ENCODE peak calls at places on chromosomes 1 and 21, in eight cellular contexts. W is endodermal cell, A is lung, N is tibial artery, M is prostate gland, B is AG10803, R is A549, L is tibial nerve. Y is an unnamed sample.

GRCh38 chr1:92887465-92887864 is 55.6 kb downstream of the RPL5 start:
- DNase-seq in W (no peak), A (no peak), N (no peak), M (no peak), B (no peak), R (no peak), L (no peak), Y (no peak)

GRCh38 chr1:8902765-8903164 is 24.3 kb upstream of the ENO1 start:
- DNase-seq in W (no peak), A (no peak), N (no peak), M (no peak), B (peak), R (no peak), L (no peak), Y (peak)

GRCh38 chr1:5708266-5708978 is 283.8 kb downstream of the NPHP4 start:
- DNase-seq in W (peak), A (no peak), N (no peak), M (no peak), B (no peak), R (no peak), L (no peak), Y (no peak)

GRCh38 chr21:36763305-36763704 is 64.4 kb downstream of the SIM2 start:
- DNase-seq in W (no peak), A (no peak), N (no peak), M (no peak), B (no peak), R (no peak), L (no peak), Y (no peak)

GRCh38 chr1:30645807-30646206 is 77.6 kb downstream of the MATN1 start:
- DNase-seq in W (peak), A (no peak), N (no peak), M (no peak), B (peak), R (peak), L (no peak), Y (no peak)

GRCh38 chr1:8682573-8682972 is 134.9 kb downstream of the RERE start:
- DNase-seq in W (no peak), A (no peak), N (no peak), M (no peak), B (no peak), R (no peak), L (no peak), Y (no peak)

GRCh38 chr1:81510701-81511100 is 290.0 kb upstream of the ADGRL2 start:
- DNase-seq in W (no peak), A (no peak), N (no peak), M (no peak), B (no peak), R (no peak), L (no peak), Y (no peak)

GRCh38 chr1:47941609-47942237 is 55.5 kb downstream of the TRABD2B start:
- DNase-seq in W (no peak), A (no peak), N (no peak), M (no peak), B (peak), R (peak), L (no peak), Y (no peak)

GRCh38 chr1:206809504-206810084 is 37.3 kb upstream of the IL10 start:
- DNase-seq in W (peak), A (no peak), N (no peak), M (peak), B (peak), R (peak), L (no peak), Y (peak)

GRCh38 chr1:111126354-111126753 is 13.5 kb downstream of the DRAM2 start:
- DNase-seq in W (no peak), A (no peak), N (no peak), M (no peak), B (no peak), R (no peak), L (no peak), Y (no peak)
- H3K4me3 ChIP-seq in W (no peak), A (no peak), N (no peak), M (no peak), B (no peak), R (no peak), L (no peak), Y (no peak)

GRCh38 chr1:78331799-78332198 is 159.0 kb upstream of the PTGFR start:
- DNase-seq in W (no peak), A (no peak), N (no peak), M (no peak), B (no peak), R (no peak), L (no peak), Y (no peak)

GRCh38 chr1:78329475-78329874 is 161.3 kb upstream of the PTGFR start:
- DNase-seq in W (no peak), A (no peak), N (no peak), M (no peak), B (no peak), R (no peak), L (no peak), Y (no peak)

GRCh38 chr1:78334114-78334513 is 156.7 kb upstream of the PTGFR start:
- DNase-seq in W (no peak), A (no peak), N (no peak), M (no peak), B (no peak), R (no peak), L (no peak), Y (no peak)

GRCh38 chr1:78334952-78335351 is 155.8 kb upstream of the PTGFR start:
- DNase-seq in W (no peak), A (no peak), N (peak), M (no peak), B (peak), R (no peak), L (peak), Y (no peak)

GRCh38 chr1:78333426-78334012 is 157.3 kb upstream of the PTGFR start:
- DNase-seq in W (no peak), A (no peak), N (no peak), M (no peak), B (peak), R (no peak), L (no peak), Y (peak)
- TF ChIP-seq CTCF in W (peak), A (no peak), N (peak), M (peak), B (peak), R (peak), L (peak), Y (peak)

GRCh38 chr1:215023151-215023832 is 59.2 kb upstream of the KCNK2 start:
- DNase-seq in W (no peak), A (no peak), N (no peak), M (no peak), B (peak), R (no peak), L (no peak), Y (peak)

GRCh38 chr1:215022723-215023122 is 59.8 kb upstream of the KCNK2 start:
- DNase-seq in W (no peak), A (no peak), N (no peak), M (no peak), B (peak), R (no peak), L (no peak), Y (peak)

GRCh38 chr1:215018555-215018954 is 64.0 kb upstream of the KCNK2 start:
- DNase-seq in W (no peak), A (no peak), N (no peak), M (no peak), B (peak), R (no peak), L (no peak), Y (no peak)

DNA sequence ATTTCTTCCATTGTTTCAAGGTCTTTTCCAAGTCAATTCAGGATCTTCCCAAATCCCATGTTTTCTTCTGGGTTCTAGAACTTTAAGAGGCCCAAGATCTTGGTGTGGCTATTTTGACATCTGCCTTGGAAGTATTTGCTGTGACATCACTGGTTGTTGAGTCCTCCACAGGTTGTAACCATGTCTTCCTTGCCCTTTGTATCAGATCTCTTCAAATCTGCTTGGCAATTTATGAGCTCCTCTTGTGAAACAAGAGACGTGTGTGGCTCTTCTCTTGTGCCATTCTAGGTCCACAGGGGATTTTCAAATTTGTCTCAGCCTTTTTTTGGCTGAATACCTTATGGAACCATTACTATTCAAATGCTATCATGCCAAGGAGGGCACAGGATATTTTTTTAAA is 60.3 kb upstream of the KCNK2 start:
- DNase-seq in W (no peak), A (no peak), N (no peak), M (no peak), B (peak), R (no peak), L (no peak), Y (peak)
- H3K4me3 ChIP-seq in W (no peak), A (no peak), N (no peak), M (no peak), B (no peak), R (no peak), L (no peak), Y (no peak)

GRCh38 chr1:39717809-39718208 is 20.9 kb upstream of the PPIE start:
- DNase-seq in W (no peak), A (no peak), N (no peak), M (no peak), B (no peak), R (no peak), L (no peak), Y (no peak)
- TF ChIP-seq CTCF in W (peak), A (no peak), N (no peak), M (no peak), B (no peak), R (no peak), L (no peak), Y (no peak)

DNA sequence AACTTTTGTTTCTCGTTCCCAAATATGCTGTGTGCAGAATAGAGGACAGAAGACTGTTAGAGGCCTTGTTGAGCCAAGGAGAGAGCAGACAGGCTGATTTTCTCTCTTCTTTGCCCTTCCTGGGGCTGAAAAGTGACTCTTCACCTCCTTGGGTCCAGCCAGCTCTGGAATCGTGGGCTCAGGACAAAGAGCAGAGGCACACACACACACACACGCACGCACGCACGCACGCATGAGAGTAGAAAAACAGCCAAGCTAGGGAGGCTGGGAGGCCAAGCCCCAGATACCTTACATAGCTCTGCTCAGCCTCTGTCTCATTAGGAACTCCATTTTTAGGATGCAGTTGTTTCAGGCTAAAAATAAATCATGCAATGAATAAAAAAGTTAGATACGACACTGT is at the start of gene CASQ2:
- DNase-seq in W (no peak), A (no peak), N (no peak), M (no peak), B (no peak), R (no peak), L (no peak), Y (no peak)
- H3K4me3 ChIP-seq in W (no peak), A (no peak), N (peak), M (no peak), B (no peak), R (no peak), L (no peak), Y (no peak)

Y was measured in fibroblast of pulmonary artery.